ENCODE peak calls at places on chromosomes 11 and 22, in five cellular contexts. D is uterus, K is K562, N is right lobe of liver, I is prostate gland. H is an unnamed sample.

GRCh38 chr11:15906481-15907035 is 449.8 kb downstream of the SOX6 start:
- DNase-seq in D (no peak), K (no peak), N (no peak), I (no peak), H (no peak)

GRCh38 chr22:49664891-49665290 is 162.8 kb downstream of the BRD1 start:
- DNase-seq in D (no peak), K (no peak), N (peak), I (no peak), H (no peak)

GRCh38 chr11:109229682-109230081 is 192.3 kb upstream of the C11orf87 start:
- DNase-seq in D (no peak), K (no peak), N (no peak), I (no peak), H (no peak)

GRCh38 chr11:64498151-64498550 is 92.9 kb upstream of the SLC22A12 start:
- DNase-seq in D (no peak), K (no peak), N (peak), I (no peak), H (no peak)

GRCh38 chr11:19370100-19370861 is 129.5 kb upstream of the E2F8 start:
- DNase-seq in D (no peak), K (no peak), N (no peak), I (no peak), H (peak)

GRCh38 chr11:18457435-18457834 is 1.8 kb downstream of the LDHAL6A start:
- DNase-seq in D (no peak), K (peak), N (no peak), I (no peak), H (no peak)

GRCh38 chr22:39148024-39148726 is 4.3 kb downstream of the CBX7 start:
- DNase-seq in D (no peak), K (no peak), N (no peak), I (no peak), H (no peak)

GRCh38 chr22:44033689-44034088 is 9.6 kb downstream of the PARVB start:
- DNase-seq in D (no peak), K (peak), N (no peak), I (no peak), H (no peak)

GRCh38 chr11:71249301-71249700 is 3.1 kb downstream of the SHANK2 start:
- DNase-seq in D (no peak), K (no peak), N (peak), I (no peak), H (peak)

GRCh38 chr11:70191495-70192140 is 11.5 kb upstream of the FADD start:
- DNase-seq in D (peak), K (peak), N (peak), I (peak), H (no peak)

GRCh38 chr11:3712274-3712673 is 41.1 kb upstream of the CHRNA10 start:
- DNase-seq in D (no peak), K (no peak), N (no peak), I (no peak), H (no peak)

GRCh38 chr11:110962907-110963306 is 250.7 kb upstream of the ARHGAP20 start:
- DNase-seq in D (no peak), K (no peak), N (no peak), I (no peak), H (no peak)

GRCh38 chr11:123560001-123560400 is 94.4 kb downstream of the SCN3B start:
- DNase-seq in D (peak), K (no peak), N (no peak), I (no peak), H (no peak)

GRCh38 chr11:75450826-75451783 is 18.1 kb upstream of the KLHL35 start:
- DNase-seq in D (no peak), K (peak), N (no peak), I (no peak), H (no peak)
- TF ChIP-seq CTCF in D (peak), K (peak), N (peak), I (peak), H (peak)

DNA sequence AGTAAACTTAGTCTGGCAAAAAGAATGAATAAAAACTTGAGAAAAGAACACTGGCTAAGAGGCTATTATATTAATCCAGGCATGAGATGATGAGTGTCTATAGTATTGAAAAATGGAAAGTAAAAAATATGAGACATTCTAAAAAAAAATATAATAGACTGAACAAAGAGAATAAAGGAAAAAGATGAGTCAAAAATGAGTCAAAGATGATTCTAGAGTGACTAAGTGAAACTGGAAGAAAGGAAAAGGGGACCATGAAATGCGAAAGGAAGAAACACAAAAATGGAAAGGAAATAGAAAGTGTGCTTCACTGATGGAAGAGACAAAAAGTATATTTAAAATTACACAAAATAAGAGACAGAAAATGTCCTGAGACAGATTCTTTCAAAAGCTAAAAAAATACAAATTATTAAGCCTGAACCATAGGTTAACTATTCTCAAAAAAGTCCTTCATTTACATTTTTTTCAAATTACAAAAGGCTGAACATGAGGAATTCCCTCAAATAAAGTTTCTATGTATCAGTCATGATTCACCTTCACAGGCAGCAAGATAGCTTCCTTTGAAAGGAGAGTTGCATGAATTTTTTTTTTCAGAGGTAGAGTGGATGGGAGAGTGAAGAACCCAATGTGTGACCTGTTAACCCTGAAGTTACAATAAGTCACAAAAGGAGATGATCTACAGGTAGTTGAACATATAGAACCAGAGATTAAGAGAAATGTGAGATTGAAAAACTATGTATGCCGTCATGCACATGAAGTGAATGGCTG is 75.2 kb downstream of the EIF3M start:
- DNase-seq in D (no peak), K (no peak), N (no peak), I (no peak), H (no peak)
- H3K4me3 ChIP-seq in D (no peak), K (no peak), N (no peak), I (no peak), H (no peak)

GRCh38 chr11:62603072-62603408 is 1.4 kb upstream of the MTA2 start:
- DNase-seq in D (no peak), K (no peak), N (no peak), I (no peak), H (no peak)

GRCh38 chr11:62600367-62601113 is 1.1 kb downstream of the MTA2 start:
- DNase-seq in D (no peak), K (no peak), N (no peak), I (no peak), H (no peak)

GRCh38 chr11:62601114-62601363 is 626 bp downstream of the MTA2 start:
- DNase-seq in D (peak), K (no peak), N (no peak), I (no peak), H (no peak)

GRCh38 chr11:62602141-62603071 is 741 bp upstream of the MTA2 start:
- DNase-seq in D (peak), K (peak), N (peak), I (peak), H (peak)

GRCh38 chr11:62601364-62602140 is at the start of gene MTA2:
- DNase-seq in D (peak), K (peak), N (peak), I (peak), H (peak)
- TF ChIP-seq POLR2A in D (no peak), K (peak), N (peak), I (peak), H (no peak)

DNA sequence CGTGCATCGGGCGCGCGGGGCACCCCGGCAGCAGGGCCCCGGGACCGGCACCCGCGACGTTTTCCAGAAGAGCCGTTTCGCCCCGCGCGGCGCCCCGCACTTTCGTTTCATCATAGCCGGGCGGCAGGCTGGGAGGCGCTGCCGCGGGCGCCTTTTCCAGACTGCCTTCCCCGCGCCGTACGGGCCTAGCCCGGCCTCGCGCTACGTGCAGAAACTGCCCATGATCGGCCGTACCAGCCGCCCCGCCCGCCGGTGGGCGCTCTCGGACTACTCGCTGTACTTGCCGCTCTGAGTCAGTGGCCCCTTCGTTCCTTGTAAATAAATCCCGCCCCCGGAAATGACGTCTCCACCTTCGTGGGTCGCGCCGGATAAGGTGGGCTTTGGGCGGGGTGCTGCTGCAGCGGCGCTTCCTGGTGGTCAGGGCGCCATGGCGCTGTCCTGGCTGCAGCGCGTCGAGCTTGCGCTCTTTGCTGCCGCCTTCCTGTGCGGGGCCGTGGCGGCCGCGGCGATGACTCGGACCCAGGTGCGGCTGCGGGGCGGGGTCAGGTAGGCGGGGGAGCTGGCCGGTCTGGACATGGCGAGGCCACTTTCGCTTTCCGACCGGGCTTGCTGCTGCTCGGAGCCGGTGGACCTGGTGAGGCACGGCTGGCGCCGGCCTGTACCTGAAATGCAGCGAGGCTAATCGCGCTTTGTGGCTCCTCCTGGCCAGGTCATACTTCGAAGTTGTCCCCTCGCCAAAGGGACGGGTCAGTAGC is at the start of gene TMEM179B:
- DNase-seq in D (peak), K (peak), N (peak), I (peak), H (peak)
- TF ChIP-seq CTCF in D (peak), K (peak), N (no peak), I (peak), H (peak)

GRCh38 chr22:27148886-27149470 is 491.6 kb downstream of the MIAT start:
- DNase-seq in D (no peak), K (no peak), N (no peak), I (no peak), H (no peak)
- H3K4me3 ChIP-seq in D (no peak), K (no peak), N (no peak), I (no peak), H (no peak)

GRCh38 chr11:126263489-126263888 is 5.2 kb downstream of the SRPRA start:
- DNase-seq in D (no peak), K (no peak), N (no peak), I (no peak), H (no peak)
- TF ChIP-seq POLR2A in D (no peak), K (peak), N (no peak), I (no peak), H (no peak)

GRCh38 chr11:705646-706438 is at the start of gene EPS8L2:
- DNase-seq in D (no peak), K (peak), N (peak), I (peak), H (no peak)

GRCh38 chr11:707817-708420 is 1.9 kb downstream of the EPS8L2 start:
- DNase-seq in D (no peak), K (no peak), N (peak), I (no peak), H (no peak)

GRCh38 chr11:706957-707816 is 1.2 kb downstream of the EPS8L2 start:
- DNase-seq in D (no peak), K (peak), N (peak), I (peak), H (no peak)

GRCh38 chr11:704799-705645 is 1.0 kb upstream of the EPS8L2 start:
- DNase-seq in D (no peak), K (no peak), N (peak), I (peak), H (no peak)

DNA sequence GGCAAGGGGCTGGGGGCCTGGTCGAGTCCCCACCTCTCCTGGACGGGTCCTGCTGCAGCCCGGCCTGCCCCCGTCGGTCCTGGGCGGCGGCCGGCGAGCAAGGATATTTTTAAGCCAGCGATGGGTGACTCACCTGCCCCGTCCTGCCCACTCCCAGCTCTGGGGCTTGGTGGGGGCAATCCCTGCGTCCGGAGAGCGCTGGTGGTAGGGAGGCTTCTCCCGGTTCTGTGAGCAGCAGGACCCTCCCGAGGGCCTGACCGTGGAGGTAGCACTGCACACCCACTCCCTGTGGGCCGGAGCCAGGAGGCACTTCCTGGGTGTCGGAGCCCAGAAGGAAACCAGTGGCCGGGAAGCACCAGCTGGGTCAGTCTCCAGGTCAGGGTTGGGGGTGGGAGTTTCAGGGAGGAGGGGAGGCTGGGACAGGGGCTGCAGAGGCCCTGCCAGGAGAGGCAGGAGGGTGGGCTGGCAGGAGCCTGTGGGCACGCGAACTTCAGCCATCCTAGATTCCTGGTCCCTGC is 467 bp downstream of the EPS8L2 start:
- DNase-seq in D (no peak), K (peak), N (no peak), I (peak), H (no peak)
- TF ChIP-seq CTCF in D (no peak), K (no peak), N (no peak), I (no peak), H (no peak)